ENCODE peak calls at places on chromosomes 4 and X, in seven cellular contexts. N is activated CD8-positive, alpha-beta memory T cell treated with anti-CD3 and anti-CD28 coated beads, Interleukin-2, amount 50 U/mL, for 4 hours; V is non-pigmented ciliary epithelial cell; Z is stimulated activated CD4-positive, alpha-beta T cell treated with anti-CD3 and anti-CD28 coated beads, Interleukin-12 subunit alpha, Interleukin-12 subunit beta, amount 100 ng/mL, for 48 hours; M is stimulated activated CD8-positive, alpha-beta memory T cell treated with anti-CD3 and anti-CD28 coated beads, Interleukin-7, amount 100 ng/mL, for 48 hours; F is stromal cell of bone marrow; R is NCI-H2029. U is an unnamed sample.

GRCh38 chr4:159607824-159608223 is 504.9 kb downstream of the RAPGEF2 start:
- DNase-seq in F (no peak), Z (no peak), V (no peak), R (no peak), M (no peak), N (no peak), U (no peak)

GRCh38 chr4:61501812-61502211 is 301.7 kb downstream of the ADGRL3 start:
- DNase-seq in R (no peak), F (no peak), M (no peak), Z (no peak), V (no peak), N (no peak), U (no peak)

GRCh38 chr4:175998782-175999181 is 66.9 kb upstream of the WDR17 start:
- DNase-seq in M (no peak), V (no peak), N (no peak), R (no peak), Z (no peak), F (no peak), U (no peak)

GRCh38 chr4:57233391-57233790 is 123.2 kb upstream of the IGFBP7 start:
- DNase-seq in N (no peak), V (peak), R (no peak), F (peak), M (no peak), Z (no peak), U (no peak)

GRCh38 chr4:69718376-69719293 is 41.8 kb downstream of the SULT1B1 start:
- DNase-seq in F (no peak), V (no peak), Z (no peak), M (no peak), N (no peak), R (no peak), U (no peak)

GRCh38 chr4:77074961-77075855 is 581 bp downstream of the CCNI start:
- DNase-seq in R (peak), Z (peak), F (peak), N (peak), M (peak), V (no peak), U (peak)

GRCh38 chr4:3859571-3859970 is 93.4 kb downstream of the ADRA2C start:
- DNase-seq in V (no peak), N (no peak), F (no peak), R (no peak), M (no peak), Z (no peak), U (no peak)

GRCh38 chr4:140085062-140085622 is 68.8 kb downstream of the MAML3 start:
- DNase-seq in F (no peak), V (no peak), R (no peak), Z (no peak), M (no peak), N (no peak), U (no peak)

GRCh38 chrX:129934461-129934860 is 28.5 kb downstream of the UTP14A start:
- DNase-seq in V (no peak), F (no peak), M (no peak), N (no peak), R (no peak), Z (no peak), U (no peak)

GRCh38 chr4:100933628-100934027 is 413.7 kb downstream of the PPP3CA start:
- DNase-seq in N (no peak), Z (no peak), R (no peak), V (no peak), F (peak), M (no peak), U (no peak)

GRCh38 chrX:80808160-80808735 is 1.4 kb downstream of the BRWD3 start:
- DNase-seq in V (no peak), Z (peak), R (peak), F (peak), N (peak), M (no peak), U (peak)

GRCh38 chrX:136767104-136767941 is 13.4 kb downstream of the ARHGEF6 start:
- DNase-seq in R (peak), V (no peak), N (peak), Z (peak), F (no peak), M (peak), U (peak)

GRCh38 chr4:147480891-147481576 is at the start of gene EDNRA:
- DNase-seq in N (no peak), V (no peak), M (no peak), R (no peak), F (peak), Z (no peak), U (peak)

GRCh38 chr4:8274772-8275241 is 5.3 kb downstream of the HTRA3 start:
- DNase-seq in N (no peak), Z (no peak), M (no peak), R (no peak), V (peak), F (peak), U (peak)

GRCh38 chr4:109655396-109655795 is 47.8 kb downstream of the CASP6 start:
- DNase-seq in R (no peak), V (no peak), Z (no peak), N (no peak), F (no peak), M (no peak), U (no peak)

GRCh38 chrX:41634284-41634683 is 54.5 kb upstream of the GPR34 start:
- DNase-seq in V (peak), M (no peak), Z (no peak), N (no peak), R (no peak), F (peak), U (no peak)

GRCh38 chrX:43958529-43958928 is 14.7 kb downstream of the NDP start:
- DNase-seq in V (no peak), Z (no peak), F (peak), R (peak), N (no peak), M (no peak), U (no peak)

GRCh38 chrX:143781103-143781502 is 60.6 kb upstream of the SPANXN2 start:
- DNase-seq in R (no peak), V (no peak), F (no peak), M (no peak), Z (no peak), N (no peak), U (no peak)

GRCh38 chr4:44326716-44327115 is 121.9 kb downstream of the KCTD8 start:
- DNase-seq in M (no peak), Z (no peak), N (no peak), F (no peak), R (no peak), V (no peak), U (no peak)

GRCh38 chr4:92359481-92359880 is 55.7 kb downstream of the GRID2 start:
- DNase-seq in M (no peak), R (no peak), Z (no peak), F (no peak), N (no peak), V (no peak), U (no peak)

GRCh38 chr4:12124138-12124537 is 695.4 kb upstream of the HS3ST1 start:
- DNase-seq in M (no peak), Z (no peak), N (no peak), V (no peak), R (no peak), F (no peak), U (no peak)

GRCh38 chr4:81527115-81527514 is 55.4 kb upstream of the RASGEF1B start:
- DNase-seq in R (no peak), V (no peak), M (no peak), Z (no peak), N (no peak), F (no peak), U (peak)

GRCh38 chr4:8607603-8608481 is 15.3 kb downstream of the CPZ start:
- DNase-seq in M (no peak), Z (peak), V (no peak), R (no peak), N (peak), F (no peak), U (no peak)

GRCh38 chrX:125172531-125172930 is 147.1 kb upstream of the TEX13C start:
- DNase-seq in N (no peak), R (no peak), F (no peak), M (no peak), V (no peak), Z (no peak), U (no peak)

GRCh38 chrX:11787564-11787963 is 29.5 kb downstream of the MSL3 start:
- DNase-seq in Z (peak), R (no peak), F (peak), V (peak), M (peak), N (peak), U (no peak)

GRCh38 chr4:151685303-151685702 is 75.5 kb downstream of the GATB start:
- DNase-seq in R (no peak), F (no peak), Z (no peak), V (no peak), M (no peak), N (no peak), U (no peak)

GRCh38 chrX:45596190-45596808 is 395.6 kb upstream of the DIPK2B start:
- DNase-seq in M (no peak), F (peak), Z (no peak), N (no peak), V (no peak), R (no peak), U (no peak)

GRCh38 chr4:4293279-4293678 is 3.2 kb downstream of the ZBTB49 start:
- DNase-seq in M (no peak), F (no peak), Z (no peak), N (no peak), V (no peak), R (no peak), U (no peak)